ENCODE peak calls at places on chromosomes 16 and 17, in five cellular contexts. S is osteocyte, T is GM12865, J is Calu3, N is OCI-LY7. D is an unnamed sample.

GRCh38 chr16:66551362-66551761 is 1.0 kb upstream of the CKLF start:
- DNase-seq in N (peak), S (no peak), T (peak), J (peak), D (peak)

GRCh38 chr16:12917653-12918052 is 16.3 kb downstream of the SHISA9 start:
- DNase-seq in T (no peak), N (no peak), J (no peak), S (no peak), D (no peak)

GRCh38 chr17:75392559-75392958 is 12.9 kb downstream of the GRB2 start:
- DNase-seq in N (no peak), T (no peak), J (no peak), S (no peak), D (no peak)

GRCh38 chr16:4328580-4329353 is 12.9 kb downstream of the GLIS2 start:
- DNase-seq in J (no peak), N (no peak), S (no peak), T (no peak), D (no peak)

GRCh38 chr17:40859536-40859935 is 7.5 kb downstream of the KRT12 start:
- DNase-seq in S (no peak), N (no peak), J (no peak), T (no peak), D (no peak)

GRCh38 chr16:31868701-31869167 is 4.9 kb upstream of the ZNF267 start:
- DNase-seq in T (peak), S (peak), J (peak), N (peak), D (peak)

GRCh38 chr16:88596477-88596876 is 26.3 kb downstream of the ZC3H18 start:
- DNase-seq in N (no peak), S (no peak), T (no peak), J (no peak), D (no peak)

GRCh38 chr17:75487351-75488070 is 27.8 kb downstream of the CASKIN2 start:
- DNase-seq in S (no peak), N (peak), J (no peak), T (peak), D (peak)

GRCh38 chr17:41959336-41960095 is 7.1 kb upstream of the CNP start:
- DNase-seq in J (peak), N (peak), S (no peak), T (peak), D (peak)

GRCh38 chr17:39231091-39231561 is 5.4 kb upstream of the STAC2 start:
- DNase-seq in T (no peak), S (no peak), J (no peak), N (no peak), D (no peak)

GRCh38 chr16:58186176-58186944 is 11.5 kb downstream of the CSNK2A2 start:
- DNase-seq in T (no peak), N (no peak), J (no peak), S (no peak), D (no peak)

GRCh38 chr16:4517812-4518211 is 20.8 kb downstream of the CDIP1 start:
- DNase-seq in S (no peak), T (peak), N (peak), J (peak), D (no peak)

GRCh38 chr16:5041604-5042133 is 7.9 kb upstream of the NAGPA start:
- DNase-seq in T (peak), S (no peak), N (no peak), J (no peak), D (peak)

GRCh38 chr17:1147664-1148063 is 32.1 kb downstream of the ABR start:
- DNase-seq in J (peak), N (no peak), S (peak), T (no peak), D (no peak)

GRCh38 chr16:70478912-70479341 is 24.5 kb downstream of the FCSK start:
- DNase-seq in T (no peak), S (no peak), N (no peak), J (no peak), D (no peak)

GRCh38 chr17:39082482-39082881 is 69.0 kb downstream of the PLXDC1 start:
- DNase-seq in S (no peak), T (no peak), J (no peak), N (no peak), D (no peak)

GRCh38 chr16:30382398-30383015 is at the start of gene SEPTIN1:
- DNase-seq in S (no peak), J (no peak), N (peak), T (peak), D (peak)

GRCh38 chr16:89256651-89257254 is 39.2 kb downstream of the ZNF778 start:
- DNase-seq in S (no peak), J (peak), T (no peak), N (no peak), D (peak)

GRCh38 chr17:67441052-67441738 is 64.1 kb downstream of the PITPNC1 start:
- DNase-seq in T (peak), S (no peak), J (no peak), N (peak), D (peak)

GRCh38 chr16:72865835-72866234 is 182.1 kb downstream of the ZFHX3 start:
- DNase-seq in T (no peak), J (no peak), S (no peak), N (no peak), D (no peak)

GRCh38 chr16:4344659-4345438 is 6.3 kb downstream of the PAM16 start:
- DNase-seq in S (no peak), J (no peak), N (no peak), T (no peak), D (no peak)

GRCh38 chr17:49690256-49690655 is 12.4 kb upstream of the SPOP start:
- DNase-seq in J (no peak), S (no peak), T (no peak), N (no peak), D (no peak)

GRCh38 chr16:8848939-8849391 is 19.8 kb downstream of the CARHSP1 start:
- DNase-seq in S (peak), N (no peak), J (no peak), T (no peak), D (peak)

GRCh38 chr16:23128056-23128455 is 21.2 kb downstream of the USP31 start:
- DNase-seq in T (no peak), N (no peak), J (no peak), S (no peak), D (no peak)

GRCh38 chr16:57045694-57046381 is 46.5 kb upstream of the CPNE2 start:
- DNase-seq in T (peak), S (no peak), J (no peak), N (peak), D (peak)

GRCh38 chr17:38637951-38638350 is 32.2 kb upstream of the SRCIN1 start:
- DNase-seq in N (no peak), T (no peak), J (no peak), S (no peak), D (no peak)

GRCh38 chr17:76534831-76535732 is 2.4 kb downstream of the CYGB start:
- DNase-seq in N (no peak), J (no peak), S (no peak), T (no peak), D (no peak)

GRCh38 chr17:55794681-55795080 is 43.8 kb downstream of the PCTP start:
- DNase-seq in S (no peak), N (no peak), T (no peak), J (peak), D (no peak)

GRCh38 chr17:74149597-74150427 is 53.7 kb upstream of the RPL38 start:
- DNase-seq in J (no peak), S (peak), T (no peak), N (no peak), D (no peak)

GRCh38 chr16:58451263-58451662 is 48.7 kb upstream of the NDRG4 start:
- DNase-seq in N (no peak), T (no peak), J (no peak), S (no peak), D (no peak)

GRCh38 chr17:75808549-75808904 is 23.9 kb downstream of the UNK start:
- DNase-seq in S (no peak), N (no peak), T (no peak), J (no peak), D (no peak)

GRCh38 chr17:5537251-5537650 is 47.1 kb downstream of the NLRP1 start:
- DNase-seq in T (no peak), S (no peak), J (no peak), N (no peak), D (no peak)

GRCh38 chr16:10744370-10745030 is 858 bp downstream of the NUBP1 start:
- DNase-seq in S (no peak), J (no peak), N (no peak), T (no peak), D (no peak)

GRCh38 chr17:16415031-16415924 is at the start of gene TRPV2:
- DNase-seq in S (no peak), J (no peak), T (peak), N (peak), D (peak)
- TF ChIP-seq CTCF in S (peak), J (no peak), T (peak), N (peak), D (peak)

DNA sequence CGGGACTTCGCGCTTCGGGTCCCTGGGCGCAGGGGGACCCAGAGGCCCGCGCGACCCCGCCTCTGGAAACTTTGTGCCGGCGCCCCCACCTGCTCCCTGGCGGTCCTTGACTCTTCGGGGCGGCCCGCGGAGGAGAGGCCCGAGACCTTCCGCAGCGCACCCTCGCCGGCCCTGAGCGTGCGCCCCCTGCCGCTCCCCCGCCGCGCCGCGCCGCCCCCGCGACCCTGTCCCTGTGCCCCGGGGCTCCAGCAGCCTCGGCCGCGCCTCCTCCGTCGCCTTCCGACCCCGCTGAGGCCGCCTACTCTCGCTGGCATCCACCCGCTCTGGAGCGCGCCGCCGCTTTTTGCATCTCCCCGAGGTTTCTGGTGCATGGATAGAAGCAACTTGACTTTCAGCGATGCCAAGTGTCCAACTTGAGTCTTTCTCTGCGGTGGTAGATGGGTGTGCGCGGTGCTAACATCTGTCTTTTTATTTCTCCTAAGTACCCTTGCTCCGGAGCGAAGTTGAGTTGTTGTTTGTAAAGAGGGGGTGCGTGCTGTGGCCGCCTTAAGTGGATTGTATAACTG is 414 bp downstream of the DUSP14 start:
- DNase-seq in J (peak), T (peak), N (peak), S (peak), D (peak)
- TF ChIP-seq CTCF in J (peak), T (peak), N (peak), S (peak), D (peak)

GRCh38 chr16:50635505-50636392 is 45.4 kb downstream of the SNX20 start:
- DNase-seq in N (peak), T (peak), S (no peak), J (no peak), D (no peak)

GRCh38 chr16:50636865-50637374 is 44.2 kb downstream of the SNX20 start:
- DNase-seq in J (no peak), S (no peak), N (no peak), T (no peak), D (no peak)

GRCh38 chr16:50634090-50634489 is 47.0 kb downstream of the SNX20 start:
- DNase-seq in J (no peak), N (no peak), S (no peak), T (no peak), D (no peak)

GRCh38 chr16:50632927-50633800 is 47.9 kb downstream of the SNX20 start:
- DNase-seq in N (no peak), T (no peak), S (no peak), J (no peak), D (no peak)

GRCh38 chr16:50634947-50635346 is 46.2 kb downstream of the SNX20 start:
- DNase-seq in T (no peak), J (no peak), S (no peak), N (no peak), D (no peak)
- TF ChIP-seq CTCF in T (no peak), J (no peak), S (no peak), N (no peak), D (no peak)

DNA sequence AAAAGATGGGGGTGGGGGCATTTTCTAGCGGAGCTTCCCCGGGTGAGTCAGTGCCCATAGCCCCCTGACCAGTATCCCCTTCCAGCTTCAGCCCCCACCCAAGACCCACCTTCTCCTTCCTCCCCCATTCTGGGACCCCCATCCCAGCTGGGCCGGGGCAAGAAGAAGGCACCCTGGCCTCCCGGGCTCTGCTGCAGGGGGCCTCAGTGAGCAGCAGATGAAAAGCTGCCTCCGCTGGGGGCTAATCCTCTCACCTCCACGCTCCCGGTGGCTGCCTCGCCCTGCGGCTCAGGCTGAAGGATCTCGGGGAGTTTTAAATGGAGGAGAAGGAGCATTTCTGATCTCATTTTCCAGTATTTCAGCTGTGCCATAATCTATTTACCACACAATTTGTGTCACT is 313.5 kb upstream of the TNRC6C start:
- DNase-seq in N (no peak), S (no peak), T (no peak), J (no peak), D (no peak)
- TF ChIP-seq CTCF in N (peak), S (no peak), T (no peak), J (no peak), D (no peak)

DNA sequence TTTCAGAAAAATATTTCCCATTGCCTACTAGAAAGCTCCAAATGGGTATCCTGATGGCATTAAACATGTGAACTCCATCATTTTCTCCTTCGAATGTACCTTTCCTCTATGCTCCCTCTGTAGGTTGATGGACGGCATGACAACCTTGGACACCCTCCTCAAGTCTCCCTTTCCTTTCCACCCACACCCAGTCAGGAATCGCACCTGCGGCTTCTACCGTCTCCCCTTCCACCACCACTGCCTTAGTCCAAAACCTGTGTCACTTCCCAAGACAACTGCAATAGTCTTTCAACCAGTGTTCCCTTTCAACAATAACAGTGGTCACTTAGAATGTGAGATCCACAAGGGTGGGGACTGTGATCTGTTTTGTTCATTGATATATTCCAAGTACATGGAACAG is 233.1 kb upstream of the AXIN2 start:
- DNase-seq in T (peak), J (peak), S (no peak), N (peak), D (no peak)
- TF ChIP-seq CTCF in T (peak), J (peak), S (peak), N (peak), D (peak)

GRCh38 chr16:75095204-75095621 is 21.4 kb downstream of the LDHD start:
- DNase-seq in S (no peak), T (no peak), N (no peak), J (no peak), D (peak)
- TF ChIP-seq CTCF in S (no peak), T (no peak), N (no peak), J (no peak), D (no peak)

GRCh38 chr16:27486760-27487159 is 63.0 kb downstream of the GTF3C1 start:
- DNase-seq in S (no peak), N (no peak), J (no peak), T (no peak), D (no peak)

GRCh38 chr16:27483624-27484023 is 66.1 kb downstream of the GTF3C1 start:
- DNase-seq in S (no peak), N (no peak), T (no peak), J (no peak), D (no peak)

GRCh38 chr16:27485126-27485525 is 64.6 kb downstream of the GTF3C1 start:
- DNase-seq in T (no peak), N (no peak), J (no peak), S (no peak), D (no peak)

GRCh38 chr16:27485811-27486210 is 63.9 kb downstream of the GTF3C1 start:
- DNase-seq in T (no peak), N (no peak), J (no peak), S (no peak), D (no peak)

DNA sequence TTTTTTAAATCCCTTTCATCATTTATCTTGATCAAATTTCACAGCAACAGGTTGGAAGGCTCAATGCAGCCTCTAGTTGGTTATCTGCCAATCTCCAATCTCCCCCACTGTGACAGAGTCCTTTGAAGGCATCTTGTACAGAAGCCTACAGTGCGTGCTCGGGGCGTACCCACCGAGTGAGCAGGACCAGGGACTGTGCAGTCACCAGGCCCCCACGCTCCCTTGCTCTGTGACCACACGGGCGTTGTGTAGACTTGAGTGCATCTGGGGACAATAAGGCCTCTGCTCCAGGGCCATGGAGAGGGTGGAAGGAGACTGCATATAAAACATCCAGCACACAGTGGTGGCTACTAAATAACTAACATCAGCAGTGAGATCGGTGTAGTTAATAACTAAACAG is 63.4 kb downstream of the GTF3C1 start:
- DNase-seq in S (no peak), T (no peak), J (no peak), N (no peak), D (no peak)
- TF ChIP-seq CTCF in S (no peak), T (no peak), J (no peak), N (no peak), D (no peak)